ENCODE peak calls at places on chromosome 13, in four cellular contexts. V, R, K and E are unnamed samples.

GRCh38 chr13:71913717-71914116 is 46.7 kb upstream of the DACH1 start:
- DNase-seq in V (no peak), R (no peak), K (no peak), E (no peak)

GRCh38 chr13:31638577-31638976 is 100.7 kb upstream of the RXFP2 start:
- DNase-seq in V (no peak), R (peak; percentile 78), K (no peak), E (no peak)

GRCh38 chr13:110565296-110565695 is 3.8 kb upstream of the RAB20 start:
- DNase-seq in V (no peak), R (no peak), K (no peak), E (no peak)

GRCh38 chr13:82305588-82305987 is 1576.7 kb downstream of the SLITRK1 start:
- DNase-seq in V (no peak), R (no peak), K (no peak), E (no peak)

GRCh38 chr13:33541962-33542308 is 256.4 kb upstream of the STARD13 start:
- DNase-seq in V (no peak), R (no peak), K (no peak), E (no peak)

GRCh38 chr13:24271611-24272451 is 37.5 kb upstream of the C1QTNF9 start:
- DNase-seq in V (peak; percentile 85), R (peak; percentile 77), K (peak; percentile 53), E (peak; percentile 65)

GRCh38 chr13:112699318-112699918 is 9.6 kb downstream of the ATP11A start:
- DNase-seq in V (peak; percentile 33), R (no peak), K (no peak), E (no peak)

GRCh38 chr13:75830842-75831241 is 194.7 kb downstream of the LMO7 start:
- DNase-seq in V (no peak), R (peak; percentile 71), K (no peak), E (no peak)

GRCh38 chr13:73608157-73608516 is 526.1 kb downstream of the KLF12 start:
- DNase-seq in V (no peak), R (no peak), K (no peak), E (no peak)

GRCh38 chr13:40682449-40683240 is 16.2 kb upstream of the FOXO1 start:
- DNase-seq in V (no peak), R (peak; percentile 29), K (no peak), E (no peak)

GRCh38 chr13:83941669-83942335 is 59.5 kb upstream of the SLITRK1 start:
- DNase-seq in V (no peak), R (no peak), K (no peak), E (no peak)

GRCh38 chr13:40787062-40787461 is 2.3 kb upstream of the SLC25A15 start:
- DNase-seq in V (no peak), R (peak; percentile 34), K (no peak), E (no peak)

GRCh38 chr13:40549500-40550094 is 116.8 kb downstream of the FOXO1 start:
- DNase-seq in V (no peak), R (peak; percentile 80), K (no peak), E (no peak)

DNA sequence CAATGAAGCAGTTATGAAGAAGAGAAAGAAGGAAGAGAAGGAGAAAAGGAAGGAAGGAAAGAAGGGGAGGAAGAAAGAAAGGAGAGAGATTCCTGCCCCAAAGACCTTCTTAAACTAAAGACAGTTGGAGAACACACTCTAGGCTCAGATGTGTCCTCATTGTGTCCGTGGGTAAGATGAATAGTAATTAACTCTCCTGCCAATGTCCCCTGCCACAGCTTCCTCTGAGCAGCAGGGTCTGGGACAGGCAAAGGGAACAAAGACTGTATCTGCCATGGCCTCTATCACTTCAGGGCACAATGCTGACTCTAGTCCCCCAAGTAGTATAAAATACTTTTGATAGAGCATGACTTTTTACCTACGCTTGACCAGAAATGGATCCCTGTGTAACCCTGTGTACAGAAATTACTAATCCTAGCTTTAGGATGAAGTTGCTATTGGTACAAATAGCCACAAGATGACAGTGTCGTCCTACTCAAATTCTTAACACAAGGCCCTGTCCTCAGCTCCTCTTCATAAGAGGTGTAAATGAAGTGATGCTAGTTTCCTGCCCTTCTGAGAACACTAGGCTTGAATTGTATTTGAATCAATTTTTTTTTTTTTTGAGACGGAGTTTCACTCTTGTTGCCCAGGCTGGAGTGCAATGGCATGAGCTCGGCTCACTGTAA is 186.2 kb upstream of the GPR12 start:
- DNase-seq in V (no peak), R (peak; percentile 66), K (no peak), E (peak; percentile 49)
- TF ChIP-seq CTCF in V (peak; percentile 75), R (peak; percentile 89), K (peak; percentile 69), E (peak; percentile 47)

DNA sequence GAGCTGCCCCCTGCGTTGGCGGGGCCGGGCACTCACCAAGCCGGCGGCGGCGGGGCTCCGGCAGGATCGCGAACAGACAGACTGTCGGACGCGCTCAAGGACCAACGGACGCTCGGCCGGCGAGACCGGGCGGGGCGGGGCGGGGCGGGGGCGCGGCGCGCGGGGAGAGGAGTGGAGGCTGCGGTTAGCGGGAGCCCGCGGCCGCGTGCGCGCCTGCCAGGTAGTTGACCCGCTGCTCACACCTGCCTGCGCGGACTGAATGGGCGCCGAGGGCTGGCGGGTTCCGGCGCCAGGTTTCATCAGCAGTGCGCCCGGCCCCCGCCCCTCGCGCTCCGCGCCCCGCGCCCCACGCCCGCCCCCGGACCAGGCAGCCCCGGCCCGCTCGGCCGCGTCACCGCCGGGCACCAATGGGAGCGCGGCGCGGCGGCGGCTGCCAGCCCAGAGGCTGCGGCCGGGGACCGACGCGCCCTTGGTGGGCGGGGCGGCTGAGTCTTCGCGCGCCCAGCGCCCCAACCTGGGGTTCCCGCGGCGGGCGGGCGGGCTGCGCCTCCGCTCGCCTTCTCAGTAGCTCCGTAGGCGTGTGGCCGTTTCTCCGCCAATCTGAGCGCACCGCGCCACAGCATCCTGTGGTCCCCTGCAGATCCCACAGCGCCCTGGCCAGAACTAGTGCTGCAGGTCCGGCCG is at the start of gene SLC7A1:
- DNase-seq in V (peak; percentile 97), R (peak; percentile 84), K (peak; percentile 94), E (peak; percentile 98)
- TF ChIP-seq CTCF in V (peak; percentile 10), R (peak; percentile 15), K (no peak), E (no peak)

GRCh38 chr13:27200413-27201066 is 28.9 kb upstream of the USP12 start:
- DNase-seq in V (no peak), R (no peak), K (no peak), E (no peak)

GRCh38 chr13:27201661-27202060 is 30.1 kb upstream of the USP12 start:
- DNase-seq in V (no peak), R (no peak), K (no peak), E (no peak)

GRCh38 chr13:27203186-27203585 is 31.6 kb upstream of the USP12 start:
- DNase-seq in V (no peak), R (no peak), K (no peak), E (no peak)

GRCh38 chr13:27199691-27200090 is 28.1 kb upstream of the USP12 start:
- DNase-seq in V (no peak), R (no peak), K (no peak), E (no peak)

DNA sequence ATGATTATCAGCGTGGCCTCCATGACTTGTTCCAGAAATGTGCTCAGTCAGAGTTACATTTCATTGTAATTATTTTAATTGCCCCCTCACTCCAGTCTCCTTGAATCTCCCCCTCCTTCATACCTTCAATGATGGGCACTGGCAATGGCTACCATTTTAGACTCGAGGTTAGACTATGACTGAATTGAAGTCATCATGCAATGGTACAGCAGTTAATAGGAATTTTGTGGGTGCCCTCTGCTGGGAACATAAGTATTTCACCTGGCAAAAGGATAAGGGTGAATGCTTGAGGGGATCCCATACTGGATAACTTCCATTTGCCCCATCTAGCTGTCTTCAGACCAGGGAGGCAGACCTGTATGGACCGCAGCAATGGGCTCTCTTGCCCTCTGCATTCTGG is 32.2 kb upstream of the USP12 start:
- DNase-seq in V (no peak), R (peak; percentile 12), K (no peak), E (no peak)
- TF ChIP-seq CTCF in V (peak; percentile 35), R (peak; percentile 23), K (peak; percentile 4), E (peak; percentile 11)

GRCh38 chr13:46386996-46387851 is at the start of gene RUBCNL:
- DNase-seq in V (peak; percentile 92), R (peak; percentile 31), K (peak; percentile 84), E (peak; percentile 78)
- TF ChIP-seq CTCF in V (no peak), R (no peak), K (no peak), E (no peak)

GRCh38 chr13:27425151-27425917 is 915 bp downstream of the GTF3A start:
- DNase-seq in V (no peak), R (no peak), K (no peak), E (peak; percentile 20)

GRCh38 chr13:27424246-27425150 is at the start of gene GTF3A:
- DNase-seq in V (peak; percentile 97), R (peak; percentile 78), K (peak; percentile 94), E (peak; percentile 97)

GRCh38 chr13:27428160-27428559 is 3.7 kb downstream of the GTF3A start:
- DNase-seq in V (no peak), R (no peak), K (no peak), E (no peak)

GRCh38 chr13:27427663-27428062 is 3.2 kb downstream of the GTF3A start:
- DNase-seq in V (no peak), R (peak; percentile 45), K (no peak), E (no peak)

DNA sequence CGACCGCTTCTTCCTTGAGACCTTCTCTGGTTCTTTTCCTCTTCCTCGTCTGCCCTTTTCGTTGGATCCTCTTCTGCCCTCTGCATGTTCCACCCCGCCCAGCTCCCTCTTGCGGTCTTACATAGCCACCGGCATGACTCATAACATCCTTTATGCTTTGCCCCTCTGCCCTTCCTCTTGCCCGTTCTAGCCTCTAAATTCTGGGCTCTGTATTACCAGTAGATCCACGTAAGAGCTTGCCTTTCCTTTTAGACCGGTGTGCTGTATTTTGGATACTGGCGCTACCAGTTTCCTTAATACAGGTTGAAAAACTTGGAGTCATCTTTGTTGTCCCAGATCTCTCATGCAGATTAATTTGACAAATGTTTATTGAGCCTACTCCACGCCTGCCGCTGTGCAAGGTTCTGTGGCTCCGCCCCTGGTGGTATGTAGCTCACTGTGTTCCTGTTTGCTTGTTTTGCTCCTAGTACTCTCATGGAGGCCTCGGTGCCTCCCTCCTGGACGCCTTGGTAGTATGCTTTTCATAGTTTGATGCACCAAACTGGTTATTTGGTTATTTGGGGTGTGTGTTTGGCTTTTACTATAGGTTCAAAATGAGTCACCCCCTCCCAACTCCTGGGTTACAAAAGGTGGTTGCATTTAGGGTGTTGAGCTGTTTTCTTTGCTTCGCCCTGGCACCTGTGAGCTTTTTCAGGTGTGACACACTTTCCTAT is 1.7 kb downstream of the GTF3A start:
- DNase-seq in V (no peak), R (peak; percentile 81), K (peak; percentile 63), E (peak; percentile 58)
- TF ChIP-seq CTCF in V (peak; percentile 49), R (peak; percentile 57), K (peak; percentile 51), E (peak; percentile 31)

DNA sequence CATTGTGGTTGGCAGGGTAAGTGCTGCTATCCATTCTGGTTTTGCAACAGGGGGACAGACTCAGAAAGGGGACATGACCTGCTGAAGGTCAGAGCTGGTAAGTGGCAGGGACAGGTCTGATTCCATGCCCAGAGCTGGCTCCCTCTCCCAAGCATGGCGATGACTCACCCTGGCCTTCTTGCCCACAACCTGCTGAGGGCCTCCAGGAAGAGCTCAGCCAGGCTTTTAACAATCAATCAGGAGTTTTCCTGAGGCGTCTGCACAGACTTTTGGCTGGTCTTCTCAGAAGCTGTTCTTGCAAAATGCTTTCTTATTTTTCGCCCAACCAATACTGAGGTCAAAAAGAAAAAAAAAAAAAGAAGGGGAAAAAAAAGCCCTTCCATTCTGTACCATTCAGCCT is 17.9 kb downstream of the SIAH3 start:
- DNase-seq in V (no peak), R (peak; percentile 67), K (no peak), E (no peak)
- TF ChIP-seq CTCF in V (no peak), R (no peak), K (no peak), E (no peak)